ENCODE peak calls at places on chromosomes 13 and 19, in eight cellular contexts. One of them, this sample, is unnamed.

GRCh38 chr19:15185188-15185587 is 15.6 kb downstream of the NOTCH3 start:
- DNase-seq in A549: no peak
- DNase-seq in OCI-LY7: no peak
- DNase-seq in progenitor cell of endocrine pancreas: no peak
- DNase-seq in choroid plexus epithelial cell: no peak
- DNase-seq in foreskin fibroblast: no peak
- DNase-seq in activated B cell treated with CpG ODN at 0.5 μM for 24 hours: no peak
- DNase-seq in MCF 10A: no peak
- DNase-seq in this sample: no peak

GRCh38 chr13:110548891-110549794 is 12.4 kb downstream of the RAB20 start:
- DNase-seq in A549: no peak
- DNase-seq in OCI-LY7: no peak
- DNase-seq in progenitor cell of endocrine pancreas: no peak
- DNase-seq in choroid plexus epithelial cell: no peak
- DNase-seq in foreskin fibroblast: no peak
- DNase-seq in activated B cell treated with CpG ODN at 0.5 μM for 24 hours: no peak
- DNase-seq in MCF 10A: no peak
- DNase-seq in this sample: no peak

GRCh38 chr19:398719-399118 is 10.2 kb downstream of the C2CD4C start:
- DNase-seq in A549: no peak
- DNase-seq in OCI-LY7: no peak
- DNase-seq in progenitor cell of endocrine pancreas: peak
- DNase-seq in choroid plexus epithelial cell: no peak
- DNase-seq in foreskin fibroblast: no peak
- DNase-seq in activated B cell treated with CpG ODN at 0.5 μM for 24 hours: no peak
- DNase-seq in MCF 10A: no peak
- DNase-seq in this sample: no peak

GRCh38 chr19:29211562-29212416 is 1.2 kb downstream of the UQCRFS1 start:
- DNase-seq in A549: peak
- DNase-seq in OCI-LY7: no peak
- DNase-seq in progenitor cell of endocrine pancreas: no peak
- DNase-seq in choroid plexus epithelial cell: peak
- DNase-seq in foreskin fibroblast: no peak
- DNase-seq in activated B cell treated with CpG ODN at 0.5 μM for 24 hours: no peak
- DNase-seq in MCF 10A: peak
- DNase-seq in this sample: no peak

GRCh38 chr19:35710784-35711723 is 6.7 kb downstream of the ZBTB32 start:
- DNase-seq in A549: no peak
- DNase-seq in OCI-LY7: peak
- DNase-seq in progenitor cell of endocrine pancreas: no peak
- DNase-seq in choroid plexus epithelial cell: no peak
- DNase-seq in foreskin fibroblast: no peak
- DNase-seq in activated B cell treated with CpG ODN at 0.5 μM for 24 hours: peak
- DNase-seq in MCF 10A: no peak
- DNase-seq in this sample: peak

GRCh38 chr19:47419037-47419783 is at the start of gene MEIS3:
- DNase-seq in A549: no peak
- DNase-seq in OCI-LY7: no peak
- DNase-seq in progenitor cell of endocrine pancreas: no peak
- DNase-seq in choroid plexus epithelial cell: no peak
- DNase-seq in foreskin fibroblast: no peak
- DNase-seq in activated B cell treated with CpG ODN at 0.5 μM for 24 hours: no peak
- DNase-seq in MCF 10A: no peak
- DNase-seq in this sample: no peak

GRCh38 chr19:39297931-39298634 is 1.9 kb downstream of the IFNL1 start:
- DNase-seq in A549: no peak
- DNase-seq in OCI-LY7: no peak
- DNase-seq in progenitor cell of endocrine pancreas: no peak
- DNase-seq in choroid plexus epithelial cell: no peak
- DNase-seq in foreskin fibroblast: no peak
- DNase-seq in activated B cell treated with CpG ODN at 0.5 μM for 24 hours: no peak
- DNase-seq in MCF 10A: no peak
- DNase-seq in this sample: no peak

GRCh38 chr13:53098455-53098854 is 69.8 kb downstream of the OLFM4 start:
- DNase-seq in A549: no peak
- DNase-seq in OCI-LY7: no peak
- DNase-seq in progenitor cell of endocrine pancreas: no peak
- DNase-seq in choroid plexus epithelial cell: no peak
- DNase-seq in foreskin fibroblast: no peak
- DNase-seq in activated B cell treated with CpG ODN at 0.5 μM for 24 hours: no peak
- DNase-seq in MCF 10A: no peak
- DNase-seq in this sample: no peak

GRCh38 chr19:16620018-16620417 is 8.0 kb downstream of the MED26 start:
- DNase-seq in A549: no peak
- DNase-seq in OCI-LY7: no peak
- DNase-seq in progenitor cell of endocrine pancreas: no peak
- DNase-seq in choroid plexus epithelial cell: no peak
- DNase-seq in foreskin fibroblast: no peak
- DNase-seq in activated B cell treated with CpG ODN at 0.5 μM for 24 hours: no peak
- DNase-seq in MCF 10A: no peak
- DNase-seq in this sample: no peak

GRCh38 chr13:44142911-44143665 is 230.5 kb upstream of the SERP2 start:
- DNase-seq in A549: peak
- DNase-seq in OCI-LY7: no peak
- DNase-seq in progenitor cell of endocrine pancreas: no peak
- DNase-seq in choroid plexus epithelial cell: peak
- DNase-seq in foreskin fibroblast: no peak
- DNase-seq in activated B cell treated with CpG ODN at 0.5 μM for 24 hours: no peak
- DNase-seq in MCF 10A: peak
- DNase-seq in this sample: no peak

GRCh38 chr19:53927745-53928144 is 18.7 kb downstream of the CACNG7 start:
- DNase-seq in A549: no peak
- DNase-seq in OCI-LY7: peak
- DNase-seq in progenitor cell of endocrine pancreas: peak
- DNase-seq in choroid plexus epithelial cell: peak
- DNase-seq in foreskin fibroblast: peak
- DNase-seq in activated B cell treated with CpG ODN at 0.5 μM for 24 hours: no peak
- DNase-seq in MCF 10A: peak
- DNase-seq in this sample: no peak

GRCh38 chr13:98260357-98261164 is 83.5 kb upstream of the RNF113B start:
- DNase-seq in A549: no peak
- DNase-seq in OCI-LY7: no peak
- DNase-seq in progenitor cell of endocrine pancreas: no peak
- DNase-seq in choroid plexus epithelial cell: no peak
- DNase-seq in foreskin fibroblast: no peak
- DNase-seq in activated B cell treated with CpG ODN at 0.5 μM for 24 hours: no peak
- DNase-seq in MCF 10A: no peak
- DNase-seq in this sample: no peak

GRCh38 chr19:4057913-4058695 is 8.6 kb downstream of the ZBTB7A start:
- DNase-seq in A549: peak
- DNase-seq in OCI-LY7: no peak
- DNase-seq in progenitor cell of endocrine pancreas: no peak
- DNase-seq in choroid plexus epithelial cell: peak
- DNase-seq in foreskin fibroblast: peak
- DNase-seq in activated B cell treated with CpG ODN at 0.5 μM for 24 hours: no peak
- DNase-seq in MCF 10A: peak
- DNase-seq in this sample: no peak

GRCh38 chr19:10416380-10417257 is 3.7 kb upstream of the PDE4A start:
- DNase-seq in A549: peak
- DNase-seq in OCI-LY7: peak
- DNase-seq in progenitor cell of endocrine pancreas: peak
- DNase-seq in choroid plexus epithelial cell: peak
- DNase-seq in foreskin fibroblast: peak
- DNase-seq in activated B cell treated with CpG ODN at 0.5 μM for 24 hours: peak
- DNase-seq in MCF 10A: peak
- DNase-seq in this sample: peak
- TF ChIP-seq CTCF in A549: peak
- TF ChIP-seq CTCF in OCI-LY7: peak
- TF ChIP-seq CTCF in progenitor cell of endocrine pancreas: peak
- TF ChIP-seq CTCF in choroid plexus epithelial cell: peak
- TF ChIP-seq CTCF in foreskin fibroblast: peak
- TF ChIP-seq CTCF in activated B cell treated with CpG ODN at 0.5 μM for 24 hours: peak
- TF ChIP-seq CTCF in MCF 10A: peak
- TF ChIP-seq CTCF in this sample: peak

GRCh38 chr13:99509477-99509876 is 8.2 kb downstream of the TM9SF2 start:
- DNase-seq in A549: no peak
- DNase-seq in OCI-LY7: no peak
- DNase-seq in progenitor cell of endocrine pancreas: no peak
- DNase-seq in choroid plexus epithelial cell: no peak
- DNase-seq in foreskin fibroblast: no peak
- DNase-seq in activated B cell treated with CpG ODN at 0.5 μM for 24 hours: no peak
- DNase-seq in MCF 10A: no peak
- DNase-seq in this sample: no peak

GRCh38 chr13:99506632-99507031 is 5.4 kb downstream of the TM9SF2 start:
- DNase-seq in A549: no peak
- DNase-seq in OCI-LY7: peak
- DNase-seq in progenitor cell of endocrine pancreas: no peak
- DNase-seq in choroid plexus epithelial cell: no peak
- DNase-seq in foreskin fibroblast: no peak
- DNase-seq in activated B cell treated with CpG ODN at 0.5 μM for 24 hours: no peak
- DNase-seq in MCF 10A: no peak
- DNase-seq in this sample: peak

GRCh38 chr13:99501952-99502310 is 659 bp downstream of the TM9SF2 start:
- DNase-seq in A549: no peak
- DNase-seq in OCI-LY7: peak
- DNase-seq in progenitor cell of endocrine pancreas: no peak
- DNase-seq in choroid plexus epithelial cell: peak
- DNase-seq in foreskin fibroblast: no peak
- DNase-seq in activated B cell treated with CpG ODN at 0.5 μM for 24 hours: no peak
- DNase-seq in MCF 10A: no peak
- DNase-seq in this sample: no peak

GRCh38 chr13:99507054-99507453 is 5.8 kb downstream of the TM9SF2 start:
- DNase-seq in A549: no peak
- DNase-seq in OCI-LY7: no peak
- DNase-seq in progenitor cell of endocrine pancreas: no peak
- DNase-seq in choroid plexus epithelial cell: no peak
- DNase-seq in foreskin fibroblast: no peak
- DNase-seq in activated B cell treated with CpG ODN at 0.5 μM for 24 hours: no peak
- DNase-seq in MCF 10A: no peak
- DNase-seq in this sample: no peak

GRCh38 chr13:99505814-99506269 is 4.6 kb downstream of the TM9SF2 start:
- DNase-seq in A549: peak
- DNase-seq in OCI-LY7: no peak
- DNase-seq in progenitor cell of endocrine pancreas: no peak
- DNase-seq in choroid plexus epithelial cell: peak
- DNase-seq in foreskin fibroblast: no peak
- DNase-seq in activated B cell treated with CpG ODN at 0.5 μM for 24 hours: no peak
- DNase-seq in MCF 10A: peak
- DNase-seq in this sample: no peak
- TF ChIP-seq CTCF in A549: peak
- TF ChIP-seq CTCF in OCI-LY7: peak
- TF ChIP-seq CTCF in progenitor cell of endocrine pancreas: peak
- TF ChIP-seq CTCF in choroid plexus epithelial cell: no peak
- TF ChIP-seq CTCF in foreskin fibroblast: no peak
- TF ChIP-seq CTCF in activated B cell treated with CpG ODN at 0.5 μM for 24 hours: peak
- TF ChIP-seq CTCF in MCF 10A: peak
- TF ChIP-seq CTCF in this sample: peak

DNA sequence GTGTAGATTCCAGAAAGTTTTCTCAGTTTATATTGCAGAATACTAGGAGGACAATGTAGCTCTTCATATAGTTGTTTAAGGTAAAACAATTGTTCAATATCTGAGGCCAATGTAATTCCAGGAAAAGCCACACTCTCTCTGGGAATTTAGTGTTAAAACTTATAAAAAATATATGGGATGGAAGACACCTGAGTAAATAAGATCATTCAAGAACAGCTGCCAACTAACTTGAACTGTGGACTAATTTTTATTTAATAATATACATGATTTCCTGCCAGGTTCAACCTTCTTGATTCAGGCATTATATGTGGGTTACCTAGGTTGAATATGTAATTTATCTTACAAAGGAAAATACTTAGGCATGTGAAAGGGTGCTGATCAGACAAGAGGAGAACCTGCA is 841.1 kb upstream of the PRR20A start:
- DNase-seq in A549: no peak
- DNase-seq in OCI-LY7: no peak
- DNase-seq in progenitor cell of endocrine pancreas: no peak
- DNase-seq in choroid plexus epithelial cell: no peak
- DNase-seq in foreskin fibroblast: no peak
- DNase-seq in activated B cell treated with CpG ODN at 0.5 μM for 24 hours: no peak
- DNase-seq in MCF 10A: no peak
- DNase-seq in this sample: no peak
- TF ChIP-seq CTCF in A549: no peak
- TF ChIP-seq CTCF in OCI-LY7: no peak
- TF ChIP-seq CTCF in progenitor cell of endocrine pancreas: no peak
- TF ChIP-seq CTCF in choroid plexus epithelial cell: no peak
- TF ChIP-seq CTCF in foreskin fibroblast: no peak
- TF ChIP-seq CTCF in activated B cell treated with CpG ODN at 0.5 μM for 24 hours: no peak
- TF ChIP-seq CTCF in MCF 10A: no peak
- TF ChIP-seq CTCF in this sample: no peak

GRCh38 chr13:45885194-45885593 is 33.6 kb upstream of the SIAH3 start:
- DNase-seq in A549: no peak
- DNase-seq in OCI-LY7: no peak
- DNase-seq in progenitor cell of endocrine pancreas: no peak
- DNase-seq in choroid plexus epithelial cell: no peak
- DNase-seq in foreskin fibroblast: no peak
- DNase-seq in activated B cell treated with CpG ODN at 0.5 μM for 24 hours: no peak
- DNase-seq in MCF 10A: no peak
- DNase-seq in this sample: no peak
- TF ChIP-seq CTCF in A549: no peak
- TF ChIP-seq CTCF in OCI-LY7: no peak
- TF ChIP-seq CTCF in progenitor cell of endocrine pancreas: no peak
- TF ChIP-seq CTCF in choroid plexus epithelial cell: no peak
- TF ChIP-seq CTCF in foreskin fibroblast: no peak
- TF ChIP-seq CTCF in activated B cell treated with CpG ODN at 0.5 μM for 24 hours: no peak
- TF ChIP-seq CTCF in MCF 10A: no peak
- TF ChIP-seq CTCF in this sample: no peak

This sample was measured in GM06990.